ENCODE peak calls at places on chromosomes 12 and 14, in four cellular contexts. G is fibroblast of lung, C is tibial artery, P is tibial nerve. R is an unnamed sample. For H3K9me3, the result is how much of the 10 kb centered on the place peaks cover.

GRCh38 chr12:54421873-54422250 is 2.8 kb upstream of the ITGA5 start:
- DNase-seq in G (no peak), C (no peak), P (no peak), R (no peak)

GRCh38 chr12:7154042-7154441 is 23.9 kb downstream of the CLSTN3 start:
- DNase-seq in C (no peak), P (no peak), G (no peak), R (no peak)

GRCh38 chr14:100709252-100709955 is 17.3 kb upstream of the DLK1 start:
- DNase-seq in G (peak), C (no peak), P (no peak), R (no peak)

GRCh38 chr12:6691473-6691872 is 2.3 kb upstream of the ZNF384 start:
- DNase-seq in C (no peak), P (no peak), G (no peak), R (no peak)

GRCh38 chr12:19190292-19191031 is 60.9 kb downstream of the PLEKHA5 start:
- DNase-seq in G (peak), C (no peak), P (no peak), R (no peak)

GRCh38 chr12:69779928-69780327 is 41.3 kb downstream of the RAB3IP start:
- DNase-seq in G (peak), P (no peak), C (no peak), R (no peak)

GRCh38 chr14:100573009-100573756 is 14.0 kb downstream of the BEGAIN start:
- DNase-seq in C (no peak), P (no peak), G (no peak), R (no peak)

GRCh38 chr12:42865282-42865681 is 275.7 kb upstream of the PRICKLE1 start:
- DNase-seq in G (no peak), C (no peak), P (no peak), R (no peak)

GRCh38 chr12:93520454-93520853 is 52.0 kb upstream of the SOCS2 start:
- DNase-seq in C (no peak), P (no peak), G (no peak), R (no peak)

GRCh38 chr12:116525418-116526001 is 33.7 kb upstream of the MAP1LC3B2 start:
- DNase-seq in G (peak), P (peak), C (peak), R (peak)

GRCh38 chr12:116196752-116197718 is 80.5 kb downstream of the MED13L start:
- DNase-seq in C (no peak), P (no peak), G (no peak), R (no peak)

GRCh38 chr14:96096639-96097610 is 57.8 kb downstream of the C14orf132 start:
- DNase-seq in G (no peak), C (peak), P (no peak), R (no peak)

GRCh38 chr14:77303417-77304156 is 17.1 kb downstream of the POMT2 start:
- DNase-seq in C (peak), G (peak), P (no peak), R (peak)

GRCh38 chr12:86712425-86712843 is 456.2 kb upstream of the MGAT4C start:
- DNase-seq in P (no peak), G (peak), C (no peak), R (peak)

GRCh38 chr12:103560604-103561101 is 26.4 kb upstream of the STAB2 start:
- DNase-seq in P (no peak), C (peak), G (peak), R (peak)

GRCh38 chr12:34379142-34379541 is 356.8 kb downstream of the ALG10 start:
- DNase-seq in C (no peak), G (no peak), P (no peak), R (no peak)
- H3K9me3 ChIP-seq in C (under half), G (under half), P (under half), R (half or more)

GRCh38 chr14:104290058-104290667 is 151.8 kb downstream of the KIF26A start:
- DNase-seq in G (no peak), C (no peak), P (no peak), R (no peak)

GRCh38 chr14:104292084-104292970 is 153.9 kb downstream of the KIF26A start:
- DNase-seq in G (no peak), P (no peak), C (no peak), R (no peak)

GRCh38 chr14:104290756-104291122 is 152.4 kb downstream of the KIF26A start:
- DNase-seq in C (no peak), G (no peak), P (peak), R (no peak)

GRCh38 chr14:104289485-104289884 is 151.1 kb downstream of the KIF26A start:
- DNase-seq in P (no peak), C (no peak), G (no peak), R (no peak)

DNA sequence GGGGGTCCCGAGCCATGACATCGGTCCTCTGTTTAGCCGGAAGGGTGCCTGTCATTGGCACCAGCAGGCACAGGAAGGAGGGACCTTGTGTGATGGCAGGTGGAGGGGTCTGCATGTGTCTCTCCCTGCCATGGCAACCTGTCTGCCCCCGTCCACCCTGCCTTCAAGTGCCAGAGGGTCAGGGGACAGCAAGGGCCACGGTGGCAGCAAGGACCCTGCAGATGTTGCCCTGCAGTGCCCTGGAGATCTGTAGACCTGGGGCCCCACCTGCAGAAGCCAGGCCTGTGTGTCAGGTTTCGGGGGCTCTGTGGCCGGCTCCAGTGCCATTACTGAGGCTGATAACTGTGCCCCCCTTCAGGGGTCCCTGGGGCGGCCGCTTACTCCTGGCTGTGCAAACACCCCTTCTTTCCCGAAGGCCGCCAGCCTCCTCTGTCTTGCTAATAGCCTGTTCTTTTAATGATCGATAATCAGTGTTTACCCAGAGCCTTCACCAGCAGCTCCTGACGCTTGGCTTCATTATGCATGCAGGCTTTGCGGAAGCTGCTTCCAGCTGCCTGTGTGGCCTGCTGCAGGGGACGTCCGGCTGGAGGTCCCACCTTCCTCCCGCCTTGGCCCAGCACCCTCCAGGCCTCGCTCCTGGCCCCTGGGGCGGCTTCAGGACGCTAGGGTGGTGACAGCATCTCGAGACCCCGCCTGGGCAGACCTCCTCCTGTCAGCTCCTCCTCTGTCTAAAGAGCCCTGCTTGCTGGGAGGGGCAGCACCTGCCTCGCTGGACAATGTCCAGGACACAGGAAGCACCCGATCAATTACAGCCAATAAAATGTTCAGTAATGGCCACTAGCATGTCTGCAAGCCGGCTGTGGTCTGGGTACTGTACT is 153.0 kb downstream of the KIF26A start:
- DNase-seq in G (no peak), P (peak), C (peak), R (no peak)
- H3K9me3 ChIP-seq in G (under half), P (under half), C (under half), R (half or more)

DNA sequence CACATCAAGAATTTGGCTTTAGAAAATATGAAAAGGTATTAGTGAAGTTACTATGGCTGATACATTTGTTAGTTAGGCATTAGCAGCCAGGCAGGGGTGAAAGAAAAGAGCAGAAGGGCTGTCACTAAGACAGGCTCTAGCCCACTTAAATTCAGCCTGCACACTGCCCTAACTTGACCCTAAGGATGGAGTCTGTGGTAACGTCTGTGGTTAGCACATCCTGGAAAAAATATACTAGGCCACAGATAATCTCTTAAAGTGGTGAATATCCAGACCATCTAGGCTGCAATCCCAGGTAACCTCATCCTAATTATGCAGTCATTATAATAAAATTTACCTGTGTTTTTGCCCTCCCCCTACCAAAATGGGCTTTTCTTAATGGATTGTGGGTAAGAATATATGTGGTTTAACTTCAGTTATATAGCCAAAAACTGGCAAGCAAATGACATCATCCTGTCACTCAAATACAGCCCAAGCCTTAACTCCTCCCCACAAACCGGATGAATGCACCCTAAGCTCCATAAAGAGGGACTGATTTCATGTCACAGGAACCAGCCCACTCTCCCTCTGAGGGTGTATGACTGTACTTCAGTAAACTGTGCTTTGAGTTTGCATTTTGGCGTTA is 440.9 kb downstream of the LRFN5 start:
- DNase-seq in P (no peak), C (no peak), G (peak), R (no peak)
- H3K9me3 ChIP-seq in P (under half), C (under half), G (under half), R (under half)

GRCh38 chr12:12646483-12647072 is 34.9 kb downstream of the CREBL2 start:
- DNase-seq in P (no peak), C (no peak), G (no peak), R (no peak)
- H3K9me3 ChIP-seq in P (under half), C (under half), G (under half), R (under half)

R was measured in AG04450.